ENCODE peak calls at places on chromosomes 5 and 9, in four cellular contexts. One of them, this sample, is unnamed.
A peak's percentile ranks its signal among the peaks of the same experiment; 100 is the strongest.

GRCh38 chr5:136030252-136030651 is 1.5 kb downstream of the TGFBI start:
- DNase-seq in endodermal cell: peak; percentile 25
- DNase-seq in progenitor cell of endocrine pancreas: no peak
- DNase-seq in iris pigment epithelial cell: no peak
- DNase-seq in this sample: no peak

GRCh38 chr5:16588434-16589214 is 28.2 kb downstream of the RETREG1 start:
- DNase-seq in endodermal cell: no peak
- DNase-seq in iris pigment epithelial cell: no peak
- DNase-seq in progenitor cell of endocrine pancreas: no peak
- DNase-seq in this sample: no peak

GRCh38 chr9:80191108-80191507 is 619.3 kb downstream of the TLE4 start:
- DNase-seq in iris pigment epithelial cell: peak; percentile 10
- DNase-seq in endodermal cell: no peak
- DNase-seq in progenitor cell of endocrine pancreas: no peak
- DNase-seq in this sample: peak; percentile 31

GRCh38 chr5:38601133-38601842 is 44.8 kb upstream of the LIFR start:
- DNase-seq in iris pigment epithelial cell: no peak
- DNase-seq in progenitor cell of endocrine pancreas: no peak
- DNase-seq in endodermal cell: no peak
- DNase-seq in this sample: no peak

GRCh38 chr5:95892784-95893354 is 68.8 kb downstream of the ELL2 start:
- DNase-seq in progenitor cell of endocrine pancreas: no peak
- DNase-seq in endodermal cell: peak; percentile 80
- DNase-seq in iris pigment epithelial cell: peak; percentile 62
- DNase-seq in this sample: peak; percentile 45

GRCh38 chr5:19498852-19499251 is 489.1 kb downstream of the CDH18 start:
- DNase-seq in iris pigment epithelial cell: no peak
- DNase-seq in progenitor cell of endocrine pancreas: no peak
- DNase-seq in endodermal cell: no peak
- DNase-seq in this sample: no peak

GRCh38 chr9:90801507-90802289 is at the start of gene SYK:
- DNase-seq in endodermal cell: peak; percentile 84
- DNase-seq in iris pigment epithelial cell: no peak
- DNase-seq in progenitor cell of endocrine pancreas: peak; percentile 34
- DNase-seq in this sample: no peak

GRCh38 chr9:93304574-93305496 is 120.9 kb downstream of the WNK2 start:
- DNase-seq in progenitor cell of endocrine pancreas: peak; percentile 56
- DNase-seq in endodermal cell: peak; percentile 94
- DNase-seq in iris pigment epithelial cell: peak; percentile 56
- DNase-seq in this sample: peak; percentile 75

GRCh38 chr9:91320299-91320698 is 41.4 kb downstream of the AUH start:
- DNase-seq in iris pigment epithelial cell: no peak
- DNase-seq in endodermal cell: no peak
- DNase-seq in progenitor cell of endocrine pancreas: no peak
- DNase-seq in this sample: no peak

This sample was measured in adipocyte.